ENCODE peak calls at places on chromosomes 7 and 10, in eight cellular contexts. F, P, Y, T, H, G, Q and N are unnamed samples.

GRCh38 chr10:63665765-63666164 is 144.6 kb downstream of the REEP3 start:
- DNase-seq in F (no peak), P (no peak), Y (no peak), T (no peak), H (no peak), G (no peak), Q (no peak), N (no peak)

GRCh38 chr7:1060315-1061080 is 16.2 kb downstream of the GPR146 start:
- DNase-seq in F (no peak), P (peak), Y (no peak), T (no peak), H (no peak), G (peak), Q (no peak), N (no peak)

GRCh38 chr7:149266451-149266850 is 4.5 kb downstream of the ZNF783 start:
- DNase-seq in F (no peak), P (no peak), Y (no peak), T (no peak), H (no peak), G (no peak), Q (no peak), N (no peak)

GRCh38 chr10:25191162-25191895 is 16.5 kb downstream of the GPR158 start:
- DNase-seq in F (no peak), P (no peak), Y (no peak), T (no peak), H (no peak), G (no peak), Q (no peak), N (no peak)

GRCh38 chr10:125005312-125006187 is 63.6 kb downstream of the ZRANB1 start:
- DNase-seq in F (no peak), P (peak), Y (no peak), T (no peak), H (no peak), G (no peak), Q (no peak), N (no peak)

GRCh38 chr10:50997461-50997860 is 76.8 kb upstream of the PRKG1 start:
- DNase-seq in F (no peak), P (no peak), Y (no peak), T (no peak), H (no peak), G (no peak), Q (no peak), N (no peak)

GRCh38 chr10:7192831-7193348 is 217.9 kb downstream of the SFMBT2 start:
- DNase-seq in F (no peak), P (no peak), Y (no peak), T (no peak), H (peak), G (no peak), Q (no peak), N (no peak)

GRCh38 chr10:53005612-53006325 is 233.2 kb upstream of the MBL2 start:
- DNase-seq in F (no peak), P (no peak), Y (no peak), T (no peak), H (no peak), G (no peak), Q (no peak), N (no peak)

GRCh38 chr10:70582793-70583700 is 19.5 kb downstream of the PRF1 start:
- DNase-seq in F (no peak), P (no peak), Y (no peak), T (no peak), H (no peak), G (no peak), Q (no peak), N (no peak)

GRCh38 chr7:126419047-126419446 is 833.7 kb downstream of the GRM8 start:
- DNase-seq in F (no peak), P (no peak), Y (no peak), T (no peak), H (no peak), G (no peak), Q (no peak), N (no peak)

GRCh38 chr10:90969947-90970673 is 49.2 kb upstream of the ANKRD1 start:
- DNase-seq in F (no peak), P (no peak), Y (peak), T (peak), H (no peak), G (no peak), Q (no peak), N (no peak)

GRCh38 chr7:140289804-140290203 is 108.5 kb downstream of the SLC37A3 start:
- DNase-seq in F (no peak), P (no peak), Y (no peak), T (no peak), H (no peak), G (no peak), Q (no peak), N (no peak)

GRCh38 chr7:140225562-140226249 is 48.9 kb upstream of the KDM7A start:
- DNase-seq in F (no peak), P (no peak), Y (no peak), T (no peak), H (no peak), G (no peak), Q (no peak), N (no peak)

GRCh38 chr7:98339043-98339442 is 57.6 kb downstream of the BRI3 start:
- DNase-seq in F (no peak), P (no peak), Y (no peak), T (no peak), H (no peak), G (no peak), Q (no peak), N (no peak)

GRCh38 chr7:42858570-42858969 is 53.3 kb downstream of the C7orf25 start:
- DNase-seq in F (no peak), P (no peak), Y (peak), T (peak), H (no peak), G (no peak), Q (no peak), N (peak)

GRCh38 chr7:135914346-135914745 is 62.8 kb downstream of the MTPN start:
- DNase-seq in F (no peak), P (no peak), Y (no peak), T (no peak), H (no peak), G (peak), Q (no peak), N (no peak)

GRCh38 chr10:78969719-78970118 is 99.0 kb upstream of the ZMIZ1 start:
- DNase-seq in F (no peak), P (no peak), Y (no peak), T (no peak), H (no peak), G (no peak), Q (no peak), N (no peak)

GRCh38 chr10:94218496-94219183 is 144.1 kb downstream of the NOC3L start:
- DNase-seq in F (no peak), P (no peak), Y (no peak), T (peak), H (no peak), G (no peak), Q (no peak), N (no peak)